ENCODE peak calls at places on chromosomes 7 and 10, in eight cellular contexts. O is activated gamma-delta T cell treated with anti-CD3 and anti-CD28 coated beads, Interleukin-2, amount 50 U/mL, for 16 hours; C is Panc1; Y is type B pancreatic cell; J is DND-41; W is KBM-7; H is mucosa of descending colon; P is heart right ventricle. F is an unnamed sample.

GRCh38 chr7:104267701-104268368 is 60.0 kb upstream of the ORC5 start:
- DNase-seq in H (no peak), C (no peak), P (no peak), W (peak), O (no peak), Y (no peak), J (no peak), F (peak)

GRCh38 chr10:106707657-106708056 is 456.8 kb downstream of the SORCS1 start:
- DNase-seq in W (no peak), J (no peak), P (no peak), O (no peak), C (no peak), H (no peak), Y (no peak), F (no peak)

GRCh38 chr10:131869344-131869743 is 31.5 kb upstream of the PPP2R2D start:
- DNase-seq in P (no peak), W (no peak), J (no peak), C (no peak), O (no peak), H (no peak), Y (no peak), F (no peak)

GRCh38 chr10:78457804-78458483 is 424.3 kb downstream of the RPS24 start:
- DNase-seq in H (no peak), P (no peak), Y (no peak), C (no peak), J (no peak), W (no peak), O (no peak), F (peak)

GRCh38 chr7:4201566-4201965 is 480.5 kb upstream of the FOXK1 start:
- DNase-seq in O (no peak), P (no peak), C (no peak), Y (no peak), H (no peak), J (no peak), W (no peak), F (no peak)

GRCh38 chr10:119073584-119073983 is 7.0 kb downstream of the EIF3A start:
- DNase-seq in J (no peak), W (no peak), P (no peak), C (no peak), O (no peak), H (no peak), Y (no peak), F (no peak)

GRCh38 chr7:80478683-80479082 is 33.2 kb downstream of the GNAT3 start:
- DNase-seq in C (no peak), O (no peak), P (no peak), W (no peak), H (no peak), Y (no peak), J (no peak), F (peak)

GRCh38 chr7:107661081-107661864 is 645 bp downstream of the SLC26A4 start:
- DNase-seq in O (no peak), J (no peak), P (peak), W (peak), H (peak), C (no peak), Y (no peak), F (peak)

GRCh38 chr10:89776665-89777064 is 75.3 kb downstream of the KIF20B start:
- DNase-seq in W (no peak), H (no peak), J (no peak), Y (no peak), O (no peak), C (no peak), P (no peak), F (no peak)

GRCh38 chr7:101993311-101993710 is 175.9 kb downstream of the CUX1 start:
- DNase-seq in W (no peak), Y (no peak), O (no peak), P (no peak), C (no peak), J (peak), H (no peak), F (no peak)

GRCh38 chr10:2048337-2048973 is 311.1 kb upstream of the ADARB2 start:
- DNase-seq in W (no peak), C (no peak), O (no peak), P (no peak), Y (no peak), J (no peak), H (no peak), F (no peak)

GRCh38 chr10:74153676-74154075 is 2.7 kb downstream of the ADK start:
- DNase-seq in W (no peak), J (no peak), O (no peak), C (no peak), H (no peak), P (no peak), Y (no peak), F (no peak)

F was measured in ELR.